ENCODE peak calls at places on chromosomes 1 and 21, in five cellular contexts. X, D, J, U and Q are unnamed samples. For H3K9me3 and H3K4me1, the result is how much of the 10 kb centered on the place peaks cover.

GRCh38 chr1:201640624-201641023 is 101.7 kb downstream of the NAV1 start:
- DNase-seq in X (no peak), D (no peak), J (peak), U (no peak), Q (no peak)

GRCh38 chr1:15453773-15454172 is 2.8 kb upstream of the CELA2A start:
- DNase-seq in X (no peak), D (no peak), J (peak), U (no peak), Q (no peak)

GRCh38 chr1:85602536-85602935 is 22.0 kb downstream of the CCN1 start:
- DNase-seq in X (no peak), D (no peak), J (no peak), U (no peak), Q (no peak)

GRCh38 chr1:31861346-31861745 is 45.5 kb upstream of the SPOCD1 start:
- DNase-seq in X (no peak), D (no peak), J (no peak), U (no peak), Q (no peak)

GRCh38 chr1:166133276-166133841 is 33.4 kb downstream of the FAM78B start:
- DNase-seq in X (no peak), D (peak), J (no peak), U (no peak), Q (no peak)

GRCh38 chr1:210698661-210699060 is 370.0 kb downstream of the HHAT start:
- DNase-seq in X (no peak), D (no peak), J (no peak), U (no peak), Q (no peak)

GRCh38 chr1:22635436-22635835 is 992 bp upstream of the C1QA start:
- DNase-seq in X (no peak), D (no peak), J (no peak), U (no peak), Q (no peak)

GRCh38 chr1:55209247-55209646 is 5.9 kb downstream of the USP24 start:
- DNase-seq in X (no peak), D (no peak), J (no peak), U (no peak), Q (no peak)

GRCh38 chr1:192951961-192952460 is 107.1 kb downstream of the UCHL5 start:
- DNase-seq in X (no peak), D (peak), J (peak), U (no peak), Q (no peak)

GRCh38 chr21:41958886-41959563 is 5.2 kb upstream of the C2CD2 start:
- DNase-seq in X (no peak), D (no peak), J (no peak), U (no peak), Q (no peak)

GRCh38 chr1:11316701-11317100 is 43.7 kb downstream of the UBIAD1 start:
- DNase-seq in X (no peak), D (no peak), J (no peak), U (no peak), Q (no peak)

GRCh38 chr21:14308234-14308633 is 74.7 kb downstream of the HSPA13 start:
- DNase-seq in X (no peak), D (no peak), J (no peak), U (no peak), Q (no peak)

GRCh38 chr1:210257698-210258395 is 25.3 kb downstream of the SERTAD4 start:
- DNase-seq in X (no peak), D (no peak), J (no peak), U (no peak), Q (no peak)

GRCh38 chr1:194347184-194347583 is 1160.8 kb upstream of the B3GALT2 start:
- DNase-seq in X (no peak), D (no peak), J (peak), U (no peak), Q (no peak)

GRCh38 chr1:19743793-19744192 is 55.9 kb downstream of the TMCO4 start:
- DNase-seq in X (no peak), D (no peak), J (no peak), U (no peak), Q (no peak)

GRCh38 chr1:229803601-229804217 is 177.7 kb downstream of the URB2 start:
- DNase-seq in X (no peak), D (no peak), J (no peak), U (no peak), Q (no peak)

GRCh38 chr1:86641318-86641717 is 63.1 kb upstream of the SH3GLB1 start:
- DNase-seq in X (no peak), D (no peak), J (no peak), U (no peak), Q (no peak)

GRCh38 chr1:218357211-218357892 is 12.2 kb downstream of the TGFB2 start:
- DNase-seq in X (no peak), D (no peak), J (no peak), U (no peak), Q (no peak)

GRCh38 chr1:3211996-3212395 is 143.0 kb downstream of the PRDM16 start:
- DNase-seq in X (no peak), D (no peak), J (no peak), U (no peak), Q (no peak)

GRCh38 chr1:11952455-11953109 is 18.1 kb downstream of the PLOD1 start:
- DNase-seq in X (no peak), D (no peak), J (no peak), U (no peak), Q (no peak)

DNA sequence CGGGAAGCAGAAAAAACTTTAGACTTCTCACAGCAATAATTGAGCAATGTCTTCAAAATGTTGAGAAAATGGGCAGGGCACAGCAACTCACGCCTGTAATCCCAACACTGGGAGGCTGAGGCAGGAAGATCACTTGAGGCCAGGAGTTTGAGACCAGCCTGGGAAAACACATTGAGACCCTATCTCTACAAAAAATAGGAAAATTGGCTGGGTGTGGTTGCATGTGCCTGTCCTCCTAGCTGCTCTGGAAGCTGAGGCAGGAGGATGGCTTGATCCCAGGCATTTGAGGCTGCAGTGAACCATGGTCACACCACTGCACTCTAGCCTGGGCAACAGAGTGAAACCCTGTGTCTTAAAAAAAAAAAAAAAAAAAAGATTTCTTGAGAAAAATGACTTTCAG is 7.8 kb upstream of the ZFP69 start:
- DNase-seq in X (no peak), D (no peak), J (no peak), U (no peak), Q (no peak)
- H3K9me3 ChIP-seq in X (under half), D (half or more), J (half or more), U (half or more), Q (under half)

DNA sequence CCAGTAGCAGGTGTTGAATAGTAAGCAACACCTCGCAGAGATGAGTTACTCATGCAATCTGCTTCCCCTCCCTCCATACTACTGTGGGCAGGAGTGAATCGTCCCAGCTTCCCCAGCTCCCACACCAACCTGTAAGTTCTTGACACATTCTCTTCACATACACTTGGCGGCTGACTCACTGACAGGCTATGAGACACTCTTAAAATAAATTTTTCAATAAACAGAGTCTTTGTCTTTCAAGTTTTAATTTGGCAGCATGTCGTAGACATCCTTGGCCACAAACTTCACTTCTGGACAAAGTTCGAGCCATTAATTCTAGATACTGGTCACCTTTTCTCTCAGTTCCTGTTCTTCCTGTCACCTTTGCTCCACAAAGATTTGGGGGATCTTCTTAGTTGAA is 290.7 kb downstream of the TM2D1 start:
- DNase-seq in X (no peak), D (no peak), J (peak), U (no peak), Q (no peak)
- H3K4me1 ChIP-seq in X (under half), D (under half), J (under half), U (under half), Q (under half)

GRCh38 chr21:38818336-38818723 is 12.6 kb downstream of the ETS2 start:
- DNase-seq in X (no peak), D (no peak), J (no peak), U (no peak), Q (no peak)
- H3K9me3 ChIP-seq in X (under half), D (under half), J (under half), U (under half), Q (under half)

GRCh38 chr1:17196496-17197180 is 8.3 kb upstream of the PADI1 start:
- DNase-seq in X (no peak), D (no peak), J (no peak), U (no peak), Q (no peak)

GRCh38 chr1:17193222-17194132 is 11.5 kb upstream of the PADI1 start:
- DNase-seq in X (no peak), D (no peak), J (no peak), U (no peak), Q (no peak)

GRCh38 chr1:17194133-17194475 is 10.8 kb upstream of the PADI1 start:
- DNase-seq in X (no peak), D (no peak), J (no peak), U (no peak), Q (no peak)

GRCh38 chr1:17195731-17196130 is 9.2 kb upstream of the PADI1 start:
- DNase-seq in X (no peak), D (no peak), J (no peak), U (no peak), Q (no peak)

GRCh38 chr1:17194981-17195528 is 9.9 kb upstream of the PADI1 start:
- DNase-seq in X (no peak), D (no peak), J (no peak), U (no peak), Q (no peak)
- H3K4me1 ChIP-seq in X (under half), D (under half), J (under half), U (under half), Q (under half)

GRCh38 chr21:23930565-23930964 is 1676.7 kb downstream of the MRPL39 start:
- DNase-seq in X (no peak), D (no peak), J (no peak), U (no peak), Q (no peak)

GRCh38 chr21:23939369-23940065 is 1667.8 kb downstream of the MRPL39 start:
- DNase-seq in X (no peak), D (no peak), J (no peak), U (no peak), Q (no peak)

GRCh38 chr21:23936991-23937390 is 1670.3 kb downstream of the MRPL39 start:
- DNase-seq in X (no peak), D (no peak), J (no peak), U (no peak), Q (no peak)

DNA sequence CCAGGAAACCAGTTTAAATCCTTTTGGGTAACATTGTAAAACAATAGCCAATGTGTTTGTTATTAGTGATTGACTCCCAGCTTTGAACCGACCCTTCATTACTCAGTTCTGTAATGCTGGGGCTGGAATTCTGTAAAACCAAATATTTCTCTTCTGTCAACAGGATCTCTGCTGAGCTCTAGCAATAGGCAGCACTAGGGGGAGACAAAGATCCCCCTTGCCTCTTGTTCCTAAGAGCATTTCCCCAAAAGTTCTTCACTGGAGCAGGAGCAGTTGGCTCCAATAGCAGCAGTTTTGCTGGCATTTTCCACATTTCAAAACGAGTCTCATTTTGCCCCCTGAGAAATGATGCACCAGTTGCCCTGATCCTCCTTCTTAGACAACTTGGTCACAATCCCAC is 1671.1 kb downstream of the MRPL39 start:
- DNase-seq in X (peak), D (peak), J (peak), U (no peak), Q (no peak)
- H3K9me3 ChIP-seq in X (under half), D (under half), J (under half), U (under half), Q (under half)